ENCODE peak calls at places on chromosome 20, in seven cellular contexts. N is skeletal muscle cell; E is NCI-H510A; S is activated CD8-positive, alpha-beta memory T cell treated with anti-CD3 and anti-CD28 coated beads for 48 hours; T is HL-60; Z is fibroblast of the conjunctiva; Y is smooth muscle cell of the brain vasculature. B is an unnamed sample.

GRCh38 chr20:50368813-50369224 is 141.4 kb upstream of the PTPN1 start:
- DNase-seq in N (no peak), E (peak; percentile 30), S (no peak), T (no peak), Z (no peak), Y (no peak), B (no peak)

GRCh38 chr20:2022163-2022562 is 28.3 kb upstream of the PDYN start:
- DNase-seq in N (no peak), E (no peak), S (no peak), T (peak; percentile 26), Z (no peak), Y (no peak), B (no peak)

GRCh38 chr20:32763202-32763999 is 1.2 kb downstream of the DNMT3B start:
- DNase-seq in N (no peak), E (peak; percentile 40), S (no peak), T (no peak), Z (no peak), Y (no peak), B (no peak)

GRCh38 chr20:63819224-63819917 is 11.7 kb downstream of the ZBTB46 start:
- DNase-seq in N (no peak), E (no peak), S (no peak), T (peak; percentile 57), Z (peak; percentile 26), Y (no peak), B (no peak)

GRCh38 chr20:4018015-4018748 is 2.8 kb upstream of the RNF24 start:
- DNase-seq in N (no peak), E (no peak), S (no peak), T (no peak), Z (no peak), Y (no peak), B (no peak)

GRCh38 chr20:31906001-31906400 is 35.6 kb downstream of the TTLL9 start:
- DNase-seq in N (no peak), E (no peak), S (no peak), T (no peak), Z (no peak), Y (no peak), B (no peak)

GRCh38 chr20:62066339-62066982 is 780 bp upstream of the TAF4 start:
- DNase-seq in N (no peak), E (peak; percentile 53), S (peak; percentile 24), T (peak; percentile 35), Z (no peak), Y (no peak), B (no peak)

GRCh38 chr20:8808180-8808535 is 260.7 kb upstream of the PLCB4 start:
- DNase-seq in N (no peak), E (no peak), S (no peak), T (peak; percentile 7), Z (no peak), Y (no peak), B (no peak)

GRCh38 chr20:32356935-32357868 is 929 bp upstream of the ASXL1 start:
- DNase-seq in N (no peak), E (no peak), S (no peak), T (peak; percentile 40), Z (no peak), Y (no peak), B (no peak)

GRCh38 chr20:32808438-32808837 is 11.3 kb upstream of the MAPRE1 start:
- DNase-seq in N (no peak), E (no peak), S (no peak), T (no peak), Z (no peak), Y (no peak), B (no peak)

GRCh38 chr20:51195419-51195901 is 172.6 kb upstream of the KCNG1 start:
- DNase-seq in N (no peak), E (no peak), S (no peak), T (no peak), Z (no peak), Y (no peak), B (no peak)

GRCh38 chr20:63641146-63641791 is 12.0 kb downstream of the STMN3 start:
- DNase-seq in N (no peak), E (no peak), S (no peak), T (peak; percentile 37), Z (no peak), Y (no peak), B (no peak)

GRCh38 chr20:13046409-13046808 is 37.6 kb downstream of the SPTLC3 start:
- DNase-seq in N (no peak), E (no peak), S (no peak), T (no peak), Z (no peak), Y (no peak), B (no peak)

GRCh38 chr20:62025832-62026563 is 39.7 kb downstream of the TAF4 start:
- DNase-seq in N (peak; percentile 47), E (no peak), S (no peak), T (peak; percentile 52), Z (peak; percentile 61), Y (peak; percentile 31), B (no peak)

GRCh38 chr20:19096847-19097246 is 115.6 kb upstream of the SLC24A3 start:
- DNase-seq in N (no peak), E (no peak), S (no peak), T (no peak), Z (no peak), Y (no peak), B (no peak)

GRCh38 chr20:59222982-59223610 is 59.5 kb downstream of the ZNF831 start:
- DNase-seq in N (no peak), E (no peak), S (no peak), T (peak; percentile 15), Z (no peak), Y (no peak), B (no peak)

B was measured in nucleus accumbens.